ENCODE peak calls at places on chromosomes 2 and 18, in five cellular contexts. N, R, V, P and T are unnamed samples. For H3K4me1, the result is how much of the 10 kb centered on the place peaks cover.

GRCh38 chr18:45361148-45361851 is 254.0 kb upstream of the SLC14A2 start:
- DNase-seq in P (no peak), V (no peak), R (no peak), N (no peak), T (no peak)

GRCh38 chr18:29164020-29164706 is 987.2 kb upstream of the CDH2 start:
- DNase-seq in R (peak), N (no peak), P (no peak), V (peak), T (peak)

GRCh38 chr2:172613610-172614231 is 57.8 kb downstream of the PDK1 start:
- DNase-seq in R (no peak), P (no peak), V (no peak), N (no peak), T (no peak)

GRCh38 chr2:72204156-72204781 is 56.6 kb upstream of the CYP26B1 start:
- DNase-seq in N (no peak), P (no peak), R (no peak), V (no peak), T (no peak)

GRCh38 chr2:207330912-207331311 is 165.2 kb upstream of the KLF7 start:
- DNase-seq in V (peak), P (no peak), R (peak), N (no peak), T (peak)

GRCh38 chr2:53859354-53860159 is at the start of gene GPR75:
- DNase-seq in V (no peak), P (peak), R (peak), N (peak), T (no peak)

GRCh38 chr2:25567406-25567805 is 106.0 kb downstream of the DTNB start:
- DNase-seq in N (no peak), V (no peak), P (no peak), R (no peak), T (peak)

GRCh38 chr2:173831312-173832229 is 133.6 kb downstream of the SP3 start:
- DNase-seq in R (peak), P (no peak), V (no peak), N (peak), T (peak)

GRCh38 chr18:45412577-45412976 is 202.7 kb upstream of the SLC14A2 start:
- DNase-seq in R (no peak), V (no peak), P (no peak), N (no peak), T (no peak)

GRCh38 chr18:31555971-31556747 is 35.5 kb upstream of the TTR start:
- DNase-seq in R (no peak), V (no peak), N (no peak), P (no peak), T (peak)

GRCh38 chr2:120964819-120965218 is 229.2 kb downstream of the GLI2 start:
- DNase-seq in P (no peak), N (no peak), R (no peak), V (no peak), T (no peak)

GRCh38 chr2:136376798-136377211 is 258.9 kb upstream of the CXCR4 start:
- DNase-seq in N (no peak), P (no peak), V (no peak), R (peak), T (no peak)

GRCh38 chr2:161088658-161089350 is 71.4 kb upstream of the TANK start:
- DNase-seq in R (no peak), N (no peak), V (no peak), P (no peak), T (no peak)

GRCh38 chr2:32787207-32787606 is 159.4 kb downstream of the TTC27 start:
- DNase-seq in V (no peak), P (no peak), R (no peak), N (no peak), T (no peak)

GRCh38 chr2:126643431-126643830 is 12.5 kb upstream of the GYPC start:
- DNase-seq in N (no peak), P (no peak), R (no peak), V (peak), T (no peak)

GRCh38 chr2:178482437-178482836 is 2.2 kb downstream of the PLEKHA3 start:
- DNase-seq in N (no peak), R (no peak), P (no peak), V (no peak), T (peak)

GRCh38 chr2:6074303-6074702 is 382.1 kb downstream of the SOX11 start:
- DNase-seq in P (no peak), N (no peak), R (no peak), V (no peak), T (no peak)

GRCh38 chr18:55840601-55841170 is 252.7 kb upstream of the TCF4 start:
- DNase-seq in N (no peak), V (no peak), R (no peak), P (peak), T (no peak)

GRCh38 chr2:134681201-134681600 is 37.6 kb downstream of the TMEM163 start:
- DNase-seq in V (no peak), P (no peak), N (no peak), R (no peak), T (no peak)

GRCh38 chr18:21918693-21919092 is 178.1 kb downstream of the MIB1 start:
- DNase-seq in V (no peak), N (no peak), P (no peak), R (no peak), T (no peak)

GRCh38 chr18:3321133-3321812 is 59.3 kb downstream of the MYL12B start:
- DNase-seq in R (no peak), P (no peak), N (no peak), V (no peak), T (peak)

GRCh38 chr18:77905011-77905410 is 655.4 kb downstream of the GALR1 start:
- DNase-seq in V (no peak), N (no peak), P (no peak), R (no peak), T (no peak)

GRCh38 chr2:38750793-38751042 is 443 bp downstream of the SRSF7 start:
- DNase-seq in N (peak), R (no peak), V (peak), P (peak), T (peak)

GRCh38 chr2:145484443-145485086 is 964.6 kb upstream of the ZEB2 start:
- DNase-seq in P (no peak), V (no peak), N (no peak), R (no peak), T (no peak)

GRCh38 chr2:38045811-38046210 is 30.1 kb downstream of the CYP1B1 start:
- DNase-seq in R (no peak), P (no peak), V (no peak), N (no peak), T (no peak)

GRCh38 chr18:3585656-3586509 is 135.9 kb downstream of the TGIF1 start:
- DNase-seq in P (peak), V (peak), R (peak), N (peak), T (peak)

GRCh38 chr2:181813963-181814565 is 77.5 kb upstream of the ITPRID2 start:
- DNase-seq in R (no peak), N (no peak), P (no peak), V (no peak), T (peak)

GRCh38 chr2:17718689-17719088 is 34.9 kb downstream of the SMC6 start:
- DNase-seq in R (no peak), N (no peak), P (no peak), V (no peak), T (no peak)

GRCh38 chr2:45929674-45930395 is 278.4 kb downstream of the PRKCE start:
- DNase-seq in V (no peak), R (peak), P (no peak), N (no peak), T (no peak)

GRCh38 chr2:165573534-165574461 is 104.3 kb downstream of the CSRNP3 start:
- DNase-seq in P (no peak), N (peak), R (no peak), V (no peak), T (peak)

GRCh38 chr2:14288016-14288415 is 344.5 kb upstream of the LRATD1 start:
- DNase-seq in R (no peak), V (no peak), P (no peak), N (no peak), T (peak)

GRCh38 chr18:58863539-58864145 is 1.0 kb upstream of the ZNF532 start:
- DNase-seq in R (peak), P (peak), V (peak), N (peak), T (peak)

GRCh38 chr2:124810132-124810531 is 785.0 kb downstream of the CNTNAP5 start:
- DNase-seq in P (no peak), R (no peak), N (no peak), V (no peak), T (peak)

GRCh38 chr2:27796991-27797752 is 25.7 kb downstream of the MRPL33 start:
- DNase-seq in P (no peak), R (peak), V (no peak), N (peak), T (no peak)

GRCh38 chr18:76131738-76132137 is 363.3 kb downstream of the ZNF516 start:
- DNase-seq in V (no peak), P (no peak), R (no peak), N (no peak), T (no peak)

GRCh38 chr18:57621252-57621607 is 406 bp downstream of the NARS1 start:
- DNase-seq in V (no peak), R (peak), P (no peak), N (no peak), T (no peak)

GRCh38 chr18:25089470-25089869 is 262.5 kb downstream of the ZNF521 start:
- DNase-seq in V (no peak), N (no peak), P (no peak), R (no peak), T (no peak)

GRCh38 chr2:203022751-203023150 is 8.1 kb downstream of the NBEAL1 start:
- DNase-seq in R (no peak), P (no peak), N (no peak), V (no peak), T (no peak)

GRCh38 chr2:60634443-60634842 is 81.0 kb upstream of the BCL11A start:
- DNase-seq in R (peak), P (no peak), V (no peak), N (no peak), T (no peak)

GRCh38 chr2:24496959-24497358 is 5.9 kb downstream of the NCOA1 start:
- DNase-seq in P (no peak), V (no peak), N (no peak), R (no peak), T (no peak)

GRCh38 chr2:24493713-24494112 is 2.7 kb downstream of the NCOA1 start:
- DNase-seq in P (no peak), N (no peak), V (no peak), R (no peak), T (peak)

GRCh38 chr2:24494415-24494814 is 3.4 kb downstream of the NCOA1 start:
- DNase-seq in P (no peak), V (no peak), R (no peak), N (no peak), T (peak)

GRCh38 chr2:24497685-24498084 is 6.6 kb downstream of the NCOA1 start:
- DNase-seq in P (no peak), R (no peak), V (no peak), N (no peak), T (no peak)

DNA sequence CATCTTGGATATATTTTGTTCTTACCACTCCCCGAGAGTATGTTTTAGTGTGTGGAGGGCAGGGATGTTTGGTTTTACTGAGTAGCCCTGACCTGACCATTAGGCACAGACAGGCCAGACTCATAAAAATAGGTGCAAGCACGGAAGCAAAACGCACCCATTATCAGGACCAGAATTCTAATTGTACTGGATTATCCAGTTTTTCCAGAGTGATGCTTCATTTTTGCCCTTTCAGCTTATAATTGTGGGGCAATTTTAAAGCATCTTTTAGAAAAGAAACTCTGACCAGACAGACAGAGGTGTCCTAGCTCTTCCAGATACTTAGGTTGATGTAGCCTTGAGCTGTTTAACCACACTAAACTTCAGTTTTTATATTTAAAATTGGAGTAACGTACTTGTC is 4.4 kb downstream of the NCOA1 start:
- DNase-seq in V (no peak), N (no peak), R (no peak), P (no peak), T (peak)
- H3K4me1 ChIP-seq in V (under half), N (under half), R (under half), P (under half), T (under half)

DNA sequence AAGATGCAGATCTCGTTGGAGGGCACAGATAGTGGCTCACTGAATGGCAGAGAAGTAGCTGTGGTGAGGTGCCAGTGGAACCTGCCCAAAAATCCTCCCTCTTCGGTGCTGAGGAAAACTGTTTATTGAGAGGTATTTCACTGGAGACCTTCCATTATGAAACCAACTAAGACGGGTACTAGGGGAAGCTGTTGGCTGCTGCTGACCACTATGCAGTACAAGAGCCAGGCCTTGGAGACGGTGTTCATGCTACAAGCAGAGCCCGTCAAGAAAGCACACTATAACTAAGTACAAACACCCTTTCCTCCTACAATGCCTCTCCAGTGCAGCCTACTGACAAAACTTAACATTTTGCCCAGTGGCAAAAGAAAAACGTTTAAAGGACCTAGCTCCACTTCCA is 4.6 kb downstream of the ARL5A start:
- DNase-seq in N (no peak), R (no peak), P (no peak), V (no peak), T (no peak)
- H3K4me1 ChIP-seq in N (half or more), R (under half), P (under half), V (under half), T (under half)

DNA sequence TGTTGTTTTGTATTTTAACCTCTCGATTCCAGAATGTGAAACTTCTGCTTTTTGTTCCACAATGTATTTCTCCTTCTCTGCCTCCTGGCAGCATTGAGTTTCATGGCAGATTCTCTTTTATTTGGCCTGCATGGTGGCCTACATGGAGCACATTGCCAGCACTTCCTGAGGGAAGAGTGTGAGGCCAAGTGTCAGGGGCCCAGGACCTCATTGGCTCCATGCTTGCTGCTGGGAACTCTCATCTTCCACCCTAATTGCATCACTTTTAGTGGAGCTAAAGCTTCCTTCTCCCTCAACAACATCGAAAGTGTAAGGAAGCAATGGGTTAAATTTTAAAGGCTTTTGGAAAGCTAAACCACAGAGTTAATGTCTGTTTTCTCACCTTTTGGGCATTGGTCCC is 9.5 kb downstream of the TRIB2 start:
- DNase-seq in N (no peak), V (no peak), P (no peak), R (no peak), T (no peak)
- H3K4me1 ChIP-seq in N (half or more), V (under half), P (under half), R (under half), T (under half)

DNA sequence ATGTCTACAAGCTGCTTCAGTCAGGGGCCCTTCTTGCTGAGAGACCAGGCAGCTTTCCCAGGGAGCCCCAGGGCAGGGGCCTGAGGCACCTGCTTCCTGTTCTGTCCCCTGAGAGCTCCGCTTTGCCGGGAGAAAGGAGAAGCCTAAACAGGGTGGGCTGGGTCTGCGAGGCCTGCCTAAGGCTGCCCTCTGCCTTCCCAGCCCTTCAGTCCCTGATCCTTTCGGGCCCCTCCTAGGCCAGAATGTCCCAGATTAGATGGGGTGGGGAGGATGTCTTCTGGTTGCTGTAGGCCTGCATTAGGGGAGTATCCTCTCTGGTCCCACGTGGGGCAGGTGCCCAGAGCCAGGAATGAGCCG is 72.4 kb downstream of the TGOLN2 start:
- DNase-seq in N (no peak), V (no peak), P (no peak), R (no peak), T (no peak)
- H3K4me1 ChIP-seq in N (half or more), V (half or more), P (under half), R (under half), T (half or more)